ENCODE peak calls at places on chromosomes 12 and 14, in seven cellular contexts. V, S, Q, T, H, C and R are unnamed samples.

GRCh38 chr14:101875726-101876268 is 88.6 kb upstream of the DYNC1H1 start:
- DNase-seq in V (no peak), S (no peak), Q (no peak), T (no peak), H (no peak), C (no peak), R (no peak)

GRCh38 chr14:71430321-71431168 is 501.7 kb upstream of the RGS6 start:
- DNase-seq in V (no peak), S (no peak), Q (no peak), T (no peak), H (no peak), C (no peak), R (no peak)

GRCh38 chr12:101830391-101831325 is at the start of gene GNPTAB:
- DNase-seq in V (peak; percentile 96), S (peak; percentile 94), Q (peak; percentile 92), T (peak; percentile 87), H (peak; percentile 92), C (peak; percentile 97), R (peak; percentile 92)

GRCh38 chr14:90796319-90796718 is 19.9 kb downstream of the TTC7B start:
- DNase-seq in V (peak; percentile 56), S (no peak), Q (no peak), T (no peak), H (no peak), C (no peak), R (no peak)

GRCh38 chr12:11578461-11578993 is 70.9 kb upstream of the ETV6 start:
- DNase-seq in V (no peak), S (no peak), Q (no peak), T (no peak), H (no peak), C (no peak), R (no peak)

GRCh38 chr12:101165319-101165718 is 44.7 kb downstream of the SLC5A8 start:
- DNase-seq in V (no peak), S (no peak), Q (no peak), T (no peak), H (no peak), C (no peak), R (no peak)

GRCh38 chr12:132320767-132321211 is 8.6 kb downstream of the GALNT9 start:
- DNase-seq in V (peak; percentile 23), S (no peak), Q (no peak), T (no peak), H (no peak), C (no peak), R (no peak)

GRCh38 chr12:130715150-130715995 is 726 bp downstream of the RIMBP2 start:
- DNase-seq in V (peak; percentile 36), S (no peak), Q (no peak), T (no peak), H (no peak), C (no peak), R (no peak)

GRCh38 chr14:101839236-101839635 is 77.7 kb downstream of the PPP2R5C start:
- DNase-seq in V (no peak), S (peak; percentile 22), Q (no peak), T (no peak), H (no peak), C (no peak), R (peak; percentile 32)

GRCh38 chr12:68521321-68521839 is 89.3 kb upstream of the RAP1B start:
- DNase-seq in V (no peak), S (no peak), Q (peak; percentile 90), T (no peak), H (peak; percentile 78), C (no peak), R (no peak)

GRCh38 chr12:132610051-132610759 is at the start of gene LRCOL1:
- DNase-seq in V (peak; percentile 71), S (no peak), Q (peak; percentile 84), T (no peak), H (peak; percentile 67), C (no peak), R (no peak)

GRCh38 chr14:34874386-34875030 is 652 bp downstream of the BAZ1A start:
- DNase-seq in V (peak; percentile 69), S (peak; percentile 34), Q (peak; percentile 64), T (peak; percentile 55), H (peak; percentile 51), C (peak; percentile 58), R (peak; percentile 44)

GRCh38 chr12:53994268-53994690 is 5.7 kb upstream of the HOXC9 start:
- DNase-seq in V (no peak), S (no peak), Q (no peak), T (no peak), H (no peak), C (no peak), R (no peak)

GRCh38 chr12:69653703-69654102 is 43.0 kb upstream of the LRRC10 start:
- DNase-seq in V (no peak), S (no peak), Q (peak; percentile 66), T (no peak), H (peak; percentile 44), C (no peak), R (no peak)

GRCh38 chr14:71314717-71315116 is 407.5 kb downstream of the PCNX1 start:
- DNase-seq in V (no peak), S (no peak), Q (no peak), T (no peak), H (no peak), C (no peak), R (no peak)

GRCh38 chr12:10721654-10722501 is 1.2 kb downstream of the YBX3 start:
- DNase-seq in V (peak; percentile 90), S (peak; percentile 45), Q (peak; percentile 99), T (peak; percentile 43), H (peak; percentile 98), C (peak; percentile 66), R (peak; percentile 68)

GRCh38 chr14:32896979-32897723 is 41.5 kb upstream of the NPAS3 start:
- DNase-seq in V (no peak), S (no peak), Q (peak; percentile 59), T (peak; percentile 9), H (peak; percentile 44), C (no peak), R (no peak)

GRCh38 chr12:59632408-59632807 is 36.6 kb downstream of the SLC16A7 start:
- DNase-seq in V (no peak), S (no peak), Q (no peak), T (no peak), H (no peak), C (no peak), R (no peak)

GRCh38 chr12:81465191-81465590 is 294.0 kb downstream of the PPFIA2 start:
- DNase-seq in V (no peak), S (no peak), Q (no peak), T (no peak), H (no peak), C (no peak), R (no peak)

GRCh38 chr14:69572634-69573135 is 2.0 kb downstream of the CCDC177 start:
- DNase-seq in V (no peak), S (no peak), Q (no peak), T (no peak), H (no peak), C (no peak), R (no peak)

GRCh38 chr12:85713368-85713767 is 122.8 kb downstream of the RASSF9 start:
- DNase-seq in V (no peak), S (no peak), Q (peak; percentile 11), T (no peak), H (no peak), C (no peak), R (no peak)

GRCh38 chr12:98635657-98636323 is 8.8 kb downstream of the IKBIP start:
- DNase-seq in V (no peak), S (no peak), Q (peak; percentile 83), T (no peak), H (peak; percentile 83), C (no peak), R (no peak)

GRCh38 chr12:93279849-93280412 is 97.8 kb upstream of the NUDT4 start:
- DNase-seq in V (no peak), S (no peak), Q (no peak), T (no peak), H (no peak), C (no peak), R (no peak)

GRCh38 chr14:74401504-74402241 is 24.3 kb downstream of the SYNDIG1L start:
- DNase-seq in V (peak; percentile 57), S (peak; percentile 21), Q (no peak), T (no peak), H (peak; percentile 19), C (no peak), R (peak; percentile 70)

GRCh38 chr14:32542507-32542906 is 213.4 kb downstream of the AKAP6 start:
- DNase-seq in V (no peak), S (no peak), Q (no peak), T (no peak), H (no peak), C (no peak), R (no peak)

GRCh38 chr12:52147367-52147972 is 44.3 kb downstream of the KRT80 start:
- DNase-seq in V (peak; percentile 89), S (no peak), Q (peak; percentile 99), T (no peak), H (peak; percentile 100), C (no peak), R (no peak)

GRCh38 chr14:98623806-98624430 is 648.1 kb downstream of the BCL11B start:
- DNase-seq in V (no peak), S (no peak), Q (no peak), T (no peak), H (no peak), C (no peak), R (no peak)

GRCh38 chr12:94157891-94158495 is 9.6 kb downstream of the PLXNC1 start:
- DNase-seq in V (no peak), S (no peak), Q (no peak), T (no peak), H (no peak), C (no peak), R (peak; percentile 28)

GRCh38 chr14:103130965-103131364 is 7.7 kb downstream of the TNFAIP2 start:
- DNase-seq in V (peak; percentile 42), S (no peak), Q (peak; percentile 72), T (no peak), H (peak; percentile 83), C (no peak), R (no peak)

GRCh38 chr12:116266220-116266619 is 11.3 kb downstream of the MED13L start:
- DNase-seq in V (no peak), S (no peak), Q (peak; percentile 26), T (no peak), H (peak; percentile 42), C (peak; percentile 36), R (no peak)

GRCh38 chr12:12927211-12928079 is 24.5 kb downstream of the GPRC5D start:
- DNase-seq in V (peak; percentile 80), S (no peak), Q (peak; percentile 73), T (no peak), H (no peak), C (no peak), R (peak; percentile 41)

GRCh38 chr12:55972045-55972843 is 1.6 kb upstream of the RAB5B start:
- DNase-seq in V (no peak), S (no peak), Q (peak; percentile 89), T (no peak), H (peak; percentile 79), C (no peak), R (no peak)

GRCh38 chr12:6603095-6603567 is 4.0 kb downstream of the CHD4 start:
- DNase-seq in V (peak; percentile 72), S (no peak), Q (peak; percentile 38), T (no peak), H (peak; percentile 58), C (no peak), R (no peak)

GRCh38 chr14:61568572-61569011 is 126.7 kb upstream of the HIF1A start:
- DNase-seq in V (peak; percentile 66), S (peak; percentile 43), Q (no peak), T (no peak), H (no peak), C (no peak), R (peak; percentile 40)

GRCh38 chr14:68679746-68680467 is 113.0 kb downstream of the ZFP36L1 start:
- DNase-seq in V (no peak), S (no peak), Q (no peak), T (no peak), H (no peak), C (no peak), R (no peak)

GRCh38 chr12:99722690-99723486 is 75.3 kb downstream of the GARIN6 start:
- DNase-seq in V (peak; percentile 33), S (no peak), Q (no peak), T (no peak), H (no peak), C (no peak), R (no peak)

GRCh38 chr12:56684745-56685369 is 3.2 kb downstream of the PTGES3 start:
- DNase-seq in V (peak; percentile 19), S (no peak), Q (peak; percentile 29), T (peak; percentile 2), H (no peak), C (no peak), R (no peak)

GRCh38 chr12:68031881-68032739 is 42.9 kb downstream of the IFNG-AS1 start:
- DNase-seq in V (no peak), S (no peak), Q (no peak), T (no peak), H (no peak), C (no peak), R (no peak)